ENCODE peak calls at places on chromosomes 1 and 21, in six cellular contexts. W, O, J, X, Y and N are unnamed samples.
A peak's percentile ranks its signal among the peaks of the same experiment; 100 is the strongest.

GRCh38 chr1:33378524-33378923 is 52.4 kb downstream of the PHC2 start:
- DNase-seq in W (no peak), Y (no peak), O (no peak), J (no peak), X (no peak), N (no peak)

GRCh38 chr1:152013664-152014237 is 20.1 kb upstream of the S100A10 start:
- DNase-seq in Y (no peak), O (peak; percentile 72), X (peak; percentile 75), W (peak; percentile 59), J (peak; percentile 87), N (peak; percentile 56)

GRCh38 chr21:38171723-38172344 is 85.0 kb upstream of the KCNJ15 start:
- DNase-seq in Y (no peak), J (peak; percentile 78), W (peak; percentile 38), O (peak; percentile 72), X (no peak), N (peak; percentile 37)

GRCh38 chr1:243454328-243454997 is 198.6 kb downstream of the SDCCAG8 start:
- DNase-seq in J (no peak), Y (no peak), O (no peak), W (no peak), X (no peak), N (no peak)

GRCh38 chr1:41240806-41241747 is 1.0 kb downstream of the SCMH1 start:
- DNase-seq in Y (no peak), W (peak; percentile 55), J (peak; percentile 72), X (peak; percentile 35), O (peak; percentile 65), N (no peak)

GRCh38 chr1:151006331-151007052 is at the start of gene MINDY1:
- DNase-seq in O (peak; percentile 90), W (peak; percentile 57), X (peak; percentile 95), Y (peak; percentile 48), J (peak; percentile 94), N (peak; percentile 64)

GRCh38 chr1:63773815-63774616 is at the start of gene ROR1:
- DNase-seq in O (peak; percentile 94), W (peak; percentile 89), Y (no peak), J (peak; percentile 96), X (peak; percentile 93), N (peak; percentile 95)

GRCh38 chr1:39761016-39761415 is 10.1 kb downstream of the OXCT2 start:
- DNase-seq in W (no peak), Y (no peak), J (no peak), O (no peak), X (no peak), N (no peak)

GRCh38 chr1:209491496-209491895 is 92.0 kb upstream of the CAMK1G start:
- DNase-seq in X (no peak), J (no peak), O (no peak), W (no peak), Y (no peak), N (no peak)

GRCh38 chr1:26723013-26723991 is 27.5 kb downstream of the ARID1A start:
- DNase-seq in Y (peak; percentile 98), X (peak; percentile 98), O (peak; percentile 87), J (peak; percentile 90), W (peak; percentile 83), N (peak; percentile 81)

GRCh38 chr1:18229620-18230019 is 122.0 kb downstream of the IGSF21 start:
- DNase-seq in O (no peak), X (no peak), J (no peak), W (no peak), Y (no peak), N (no peak)

GRCh38 chr21:44657635-44658183 is at the start of gene KRTAP12-3:
- DNase-seq in J (no peak), W (no peak), Y (no peak), O (no peak), X (no peak), N (no peak)

GRCh38 chr1:16921391-16922185 is at the start of gene CROCC:
- DNase-seq in O (peak; percentile 94), W (peak; percentile 77), Y (no peak), J (peak; percentile 100), X (peak; percentile 97), N (peak; percentile 91)

GRCh38 chr1:55580845-55581332 is 365.7 kb upstream of the USP24 start:
- DNase-seq in W (no peak), Y (peak; percentile 79), O (no peak), X (no peak), J (no peak), N (no peak)

GRCh38 chr1:89578151-89578550 is 53.5 kb downstream of the LRRC8B start:
- DNase-seq in Y (no peak), J (no peak), X (no peak), W (no peak), O (no peak), N (no peak)
- TF ChIP-seq CTCF in Y (no peak), J (no peak), X (no peak), W (no peak), O (no peak), N (no peak)

GRCh38 chr1:119986007-119986497 is 83.4 kb downstream of the NOTCH2 start:
- DNase-seq in J (no peak), W (no peak), O (no peak), Y (no peak), X (no peak), N (no peak)

GRCh38 chr1:119982006-119982405 is 85.7 kb upstream of the ADAM30 start:
- DNase-seq in O (no peak), Y (no peak), J (no peak), W (no peak), X (no peak), N (no peak)

GRCh38 chr1:119987689-119988088 is 81.8 kb downstream of the NOTCH2 start:
- DNase-seq in O (no peak), J (no peak), X (no peak), Y (no peak), W (no peak), N (no peak)

GRCh38 chr1:119987112-119987511 is 82.3 kb downstream of the NOTCH2 start:
- DNase-seq in W (no peak), Y (peak; percentile 87), J (no peak), O (no peak), X (no peak), N (no peak)

DNA sequence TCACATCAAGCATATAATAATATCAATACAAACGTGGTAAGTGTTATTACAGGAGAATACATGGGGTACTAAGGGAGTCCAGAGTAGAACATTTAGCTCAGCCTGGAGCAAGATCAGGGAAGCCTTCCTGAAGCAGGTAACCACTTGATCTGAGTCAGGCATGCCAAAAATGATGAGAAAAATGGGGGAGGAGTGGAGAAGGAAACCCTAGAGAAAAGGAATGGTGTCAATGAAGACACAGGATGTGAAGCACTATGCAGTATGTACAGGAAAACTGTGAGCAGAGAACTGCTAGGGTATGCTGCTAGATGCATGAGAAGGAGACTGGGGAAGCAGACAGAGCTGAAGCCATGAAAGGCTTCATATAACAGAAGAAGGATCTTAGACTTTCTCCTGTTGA is 84.7 kb downstream of the NOTCH2 start:
- DNase-seq in J (no peak), W (no peak), O (no peak), Y (no peak), X (no peak), N (no peak)
- TF ChIP-seq CTCF in J (no peak), W (no peak), O (no peak), Y (no peak), X (no peak), N (no peak)

GRCh38 chr1:12196641-12197482 is 30.1 kb downstream of the TNFRSF1B start:
- DNase-seq in W (no peak), Y (no peak), O (peak; percentile 70), J (peak; percentile 82), X (peak; percentile 69), N (no peak)
- TF ChIP-seq CTCF in W (peak; percentile 27), Y (no peak), O (peak; percentile 57), J (peak; percentile 55), X (peak; percentile 76), N (peak; percentile 47)

DNA sequence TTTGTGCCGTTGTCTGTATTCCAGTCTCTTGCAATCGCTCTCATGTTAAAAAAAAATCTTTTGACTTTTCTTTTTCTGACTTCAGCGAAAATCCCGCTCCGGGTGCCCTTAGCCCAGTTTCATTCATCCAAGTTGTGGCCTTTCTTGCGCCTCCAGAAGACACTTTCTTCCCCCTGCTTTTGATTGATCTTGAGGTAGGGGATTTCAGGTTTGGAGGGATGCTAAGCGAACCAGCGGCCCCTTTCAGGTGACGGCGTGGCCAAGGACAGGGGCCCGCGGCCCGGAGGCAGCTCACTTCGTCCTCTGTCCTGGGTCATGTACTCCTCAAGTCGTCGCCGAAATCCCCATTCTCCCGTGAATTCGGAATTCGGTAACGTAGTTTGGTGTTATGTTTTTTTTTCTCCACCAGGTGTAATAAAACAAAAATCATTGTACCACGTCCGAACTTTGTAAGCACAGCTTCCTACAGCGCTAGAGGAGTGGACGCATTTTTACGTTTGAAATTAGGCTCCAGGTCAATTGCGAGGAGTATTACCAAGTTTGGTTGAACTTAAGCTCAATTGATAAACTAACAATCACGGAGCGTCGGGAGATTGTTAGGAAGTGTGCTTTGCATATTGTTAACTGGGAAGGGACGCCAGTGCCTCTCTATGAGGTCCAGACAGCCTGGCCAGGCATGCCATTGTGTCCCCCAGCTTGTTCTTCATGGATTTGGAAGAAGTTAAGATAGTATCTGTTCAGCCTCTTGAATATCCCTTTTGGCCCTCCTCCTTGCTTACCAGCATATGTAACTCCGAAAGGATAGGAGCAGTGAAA is 1.1 kb downstream of the MRPS6 start:
- DNase-seq in O (peak; percentile 74), Y (no peak), W (peak; percentile 21), J (peak; percentile 60), X (no peak), N (no peak)
- TF ChIP-seq CTCF in O (no peak), Y (peak; percentile 4), W (no peak), J (peak; percentile 24), X (no peak), N (peak; percentile 39)

GRCh38 chr1:7856345-7856744 is 3.5 kb upstream of the UTS2 start:
- DNase-seq in W (no peak), O (peak; percentile 7), X (no peak), J (peak; percentile 31), Y (no peak), N (no peak)
- TF ChIP-seq CTCF in W (no peak), O (no peak), X (no peak), J (no peak), Y (no peak), N (no peak)

GRCh38 chr1:176206961-176207902 is at the start of gene COP1:
- DNase-seq in X (peak; percentile 98), O (peak; percentile 98), W (peak; percentile 93), Y (peak; percentile 74), J (peak; percentile 98), N (peak; percentile 97)
- TF ChIP-seq CTCF in X (no peak), O (peak; percentile 5), W (no peak), Y (no peak), J (no peak), N (no peak)